ENCODE peak calls at places on chromosomes 16 and 17, in four cellular contexts. Q is GF-D8, U is uterus, R is HFF-Myc. A is an unnamed sample.

GRCh38 chr16:78896280-78896679 is 704.3 kb downstream of the MAF start:
- DNase-seq in Q (no peak), U (no peak), R (no peak), A (no peak)

GRCh38 chr16:66905633-66906539 is 12.8 kb downstream of the CDH16 start:
- DNase-seq in Q (no peak), U (no peak), R (no peak), A (no peak)

GRCh38 chr17:41160648-41161047 is at the start of gene KRTAP4-4:
- DNase-seq in Q (no peak), U (no peak), R (no peak), A (no peak)

GRCh38 chr17:81923302-81924260 is 4.0 kb downstream of the MAFG start:
- DNase-seq in Q (peak), U (no peak), R (no peak), A (peak)

GRCh38 chr16:88922114-88922825 is 54.7 kb downstream of the CBFA2T3 start:
- DNase-seq in Q (peak), U (peak), R (peak), A (peak)

GRCh38 chr17:80101946-80102706 is 745 bp downstream of the GAA start:
- DNase-seq in Q (no peak), U (no peak), R (no peak), A (peak)

GRCh38 chr17:81412490-81413093 is 17.3 kb downstream of the BAHCC1 start:
- DNase-seq in Q (no peak), U (peak), R (no peak), A (no peak)

GRCh38 chr16:9412362-9413311 is 321.2 kb downstream of the HAPSTR1 start:
- DNase-seq in Q (no peak), U (no peak), R (no peak), A (no peak)

GRCh38 chr17:3961564-3962047 is 2.6 kb downstream of the ATP2A3 start:
- DNase-seq in Q (peak), U (no peak), R (no peak), A (no peak)

GRCh38 chr16:57427824-57428223 is 19.4 kb downstream of the CIAPIN1 start:
- DNase-seq in Q (no peak), U (no peak), R (no peak), A (no peak)

GRCh38 chr17:6098466-6099180 is 28.4 kb downstream of the WSCD1 start:
- DNase-seq in Q (no peak), U (no peak), R (no peak), A (no peak)

GRCh38 chr16:4090476-4090875 is 25.8 kb downstream of the ADCY9 start:
- DNase-seq in Q (no peak), U (peak), R (no peak), A (no peak)

GRCh38 chr16:47204736-47205499 is 61.2 kb upstream of the NETO2 start:
- DNase-seq in Q (no peak), U (no peak), R (no peak), A (no peak)

GRCh38 chr16:48408688-48409087 is 23.5 kb upstream of the SIAH1 start:
- DNase-seq in Q (peak), U (no peak), R (no peak), A (peak)

GRCh38 chr17:61722398-61722797 is 131.4 kb upstream of the NACA2 start:
- DNase-seq in Q (no peak), U (no peak), R (no peak), A (no peak)

GRCh38 chr17:48457080-48457836 is 27.2 kb upstream of the SKAP1 start:
- DNase-seq in Q (no peak), U (peak), R (no peak), A (no peak)

GRCh38 chr16:22235839-22236745 is 30.0 kb downstream of the EEF2K start:
- DNase-seq in Q (no peak), U (no peak), R (no peak), A (peak)

GRCh38 chr17:79874329-79874981 is 35.2 kb upstream of the CBX4 start:
- DNase-seq in Q (no peak), U (no peak), R (no peak), A (no peak)

GRCh38 chr17:1627219-1627986 is 1.2 kb downstream of the SLC43A2 start:
- DNase-seq in Q (peak), U (no peak), R (no peak), A (no peak)

GRCh38 chr17:49556183-49556943 is 19.3 kb upstream of the NXPH3 start:
- DNase-seq in Q (peak), U (peak), R (no peak), A (peak)

GRCh38 chr17:19978206-19978802 is 676 bp upstream of the AKAP10 start:
- DNase-seq in Q (peak), U (no peak), R (no peak), A (no peak)

GRCh38 chr16:12750554-12750918 is 53.2 kb downstream of the CPPED1 start:
- DNase-seq in Q (no peak), U (no peak), R (no peak), A (no peak)

GRCh38 chr17:77851921-77852320 is 106.6 kb upstream of the TNRC6C start:
- DNase-seq in Q (no peak), U (no peak), R (no peak), A (no peak)

GRCh38 chr16:67255553-67256030 is 6.8 kb downstream of the SLC9A5 start:
- DNase-seq in Q (no peak), U (no peak), R (no peak), A (no peak)

GRCh38 chr17:61401280-61402072 is 1.8 kb downstream of the TBX2 start:
- DNase-seq in Q (no peak), U (no peak), R (no peak), A (no peak)

GRCh38 chr17:8963665-8964258 is 1.7 kb downstream of the PIK3R5 start:
- DNase-seq in Q (no peak), U (no peak), R (no peak), A (no peak)

GRCh38 chr17:8887834-8888703 is 20.6 kb upstream of the PIK3R6 start:
- DNase-seq in Q (no peak), U (no peak), R (peak), A (peak)

GRCh38 chr16:71623597-71623996 is 2.4 kb upstream of the MARVELD3 start:
- DNase-seq in Q (no peak), U (no peak), R (no peak), A (no peak)

GRCh38 chr16:15942901-15943690 is 6.3 kb upstream of the ABCC1 start:
- DNase-seq in Q (peak), U (no peak), R (no peak), A (no peak)

GRCh38 chr16:66660422-66661209 is 35.9 kb downstream of the CMTM4 start:
- DNase-seq in Q (peak), U (peak), R (peak), A (peak)

GRCh38 chr17:48620497-48621139 is 5.5 kb upstream of the HOXB8 start:
- DNase-seq in Q (no peak), U (no peak), R (no peak), A (no peak)

GRCh38 chr17:6248061-6248460 is 177.9 kb downstream of the WSCD1 start:
- DNase-seq in Q (no peak), U (no peak), R (no peak), A (no peak)

GRCh38 chr17:17675925-17676534 is 5.2 kb upstream of the RAI1 start:
- DNase-seq in Q (no peak), U (no peak), R (no peak), A (no peak)

A was measured in tibial nerve.